ENCODE peak calls at places on chromosomes 1 and 21, in five cellular contexts. C is testis; W is tibial nerve; E is cardiac muscle cell; Y is CD8-positive, alpha-beta T cell. T is an unnamed sample.

GRCh38 chr1:91835087-91835521 is 50.8 kb downstream of the TGFBR3 start:
- DNase-seq in W (no peak), C (no peak), Y (no peak), E (no peak), T (no peak)

GRCh38 chr1:89022167-89022959 is at the start of gene GBP3:
- DNase-seq in Y (no peak), E (no peak), C (no peak), W (no peak), T (peak; percentile 11)

GRCh38 chr1:23019094-23019850 is at the start of gene KDM1A:
- DNase-seq in E (peak; percentile 99), C (peak; percentile 99), W (peak; percentile 94), Y (peak; percentile 98), T (peak; percentile 92)

GRCh38 chr1:204623365-204623893 is 62.1 kb downstream of the LRRN2 start:
- DNase-seq in E (peak; percentile 57), Y (no peak), W (no peak), C (no peak), T (peak; percentile 4)

GRCh38 chr1:112744019-112744578 is 29.0 kb upstream of the PPM1J start:
- DNase-seq in Y (no peak), W (no peak), E (peak; percentile 42), C (peak; percentile 58), T (no peak)

GRCh38 chr1:183588827-183589226 is 1.4 kb downstream of the NCF2 start:
- DNase-seq in W (no peak), E (no peak), Y (no peak), C (no peak), T (no peak)

GRCh38 chr1:171405391-171405714 is 80.0 kb upstream of the PRRC2C start:
- DNase-seq in Y (no peak), C (no peak), E (no peak), W (no peak), T (no peak)

GRCh38 chr1:93531193-93531592 is 83.3 kb downstream of the FNBP1L start:
- DNase-seq in E (no peak), W (no peak), Y (no peak), C (no peak), T (no peak)

GRCh38 chr1:204830671-204831585 is 39.7 kb upstream of the NFASC start:
- DNase-seq in C (no peak), W (no peak), Y (no peak), E (peak; percentile 18), T (no peak)

GRCh38 chr1:101769520-101769919 is 227.2 kb downstream of the OLFM3 start:
- DNase-seq in Y (no peak), W (no peak), C (no peak), E (peak; percentile 13), T (no peak)

GRCh38 chr1:35406103-35406502 is 137.6 kb downstream of the ZMYM4 start:
- DNase-seq in E (no peak), W (no peak), Y (no peak), C (no peak), T (no peak)

GRCh38 chr1:232704694-232705680 is 75.1 kb upstream of the SIPA1L2 start:
- DNase-seq in W (peak; percentile 71), Y (no peak), E (no peak), C (peak; percentile 43), T (peak; percentile 56)

GRCh38 chr21:32795802-32796489 is 24.4 kb upstream of the PAXBP1 start:
- DNase-seq in Y (no peak), W (no peak), C (no peak), E (no peak), T (no peak)

GRCh38 chr21:27382404-27382803 is 415.5 kb upstream of the ADAMTS5 start:
- DNase-seq in E (no peak), W (no peak), Y (no peak), C (no peak), T (no peak)

GRCh38 chr1:176950736-176951308 is 213.7 kb downstream of the ASTN1 start:
- DNase-seq in E (no peak), W (no peak), Y (no peak), C (no peak), T (no peak)

GRCh38 chr1:206925116-206925736 is 3.5 kb upstream of the FCMR start:
- DNase-seq in Y (peak; percentile 80), C (peak; percentile 57), W (peak; percentile 34), E (no peak), T (no peak)

GRCh38 chr21:42582422-42583149 is 68.9 kb downstream of the SLC37A1 start:
- DNase-seq in W (no peak), E (no peak), C (no peak), Y (no peak), T (no peak)

GRCh38 chr1:208083016-208083714 is 161.0 kb downstream of the PLXNA2 start:
- DNase-seq in E (no peak), C (no peak), Y (no peak), W (no peak), T (no peak)

GRCh38 chr1:232634086-232634485 is 4.2 kb upstream of the SIPA1L2 start:
- DNase-seq in Y (no peak), C (peak; percentile 18), E (no peak), W (peak; percentile 20), T (no peak)

GRCh38 chr1:26161408-26162219 is 2.7 kb downstream of the FAM110D start:
- DNase-seq in E (peak; percentile 84), Y (no peak), C (peak; percentile 69), W (no peak), T (no peak)

GRCh38 chr1:26602378-26602959 is 72.9 kb downstream of the RPS6KA1 start:
- DNase-seq in W (peak; percentile 96), E (peak; percentile 66), Y (no peak), C (peak; percentile 61), T (no peak)

GRCh38 chr1:207858806-207859205 is 52.1 kb downstream of the CD34 start:
- DNase-seq in E (no peak), W (no peak), Y (no peak), C (no peak), T (no peak)

GRCh38 chr1:58664881-58665280 is 35.0 kb downstream of the MYSM1 start:
- DNase-seq in W (no peak), E (no peak), Y (no peak), C (no peak), T (no peak)

GRCh38 chr1:217921126-217921900 is 290.2 kb downstream of the SPATA17 start:
- DNase-seq in W (no peak), Y (no peak), C (no peak), E (no peak), T (no peak)

DNA sequence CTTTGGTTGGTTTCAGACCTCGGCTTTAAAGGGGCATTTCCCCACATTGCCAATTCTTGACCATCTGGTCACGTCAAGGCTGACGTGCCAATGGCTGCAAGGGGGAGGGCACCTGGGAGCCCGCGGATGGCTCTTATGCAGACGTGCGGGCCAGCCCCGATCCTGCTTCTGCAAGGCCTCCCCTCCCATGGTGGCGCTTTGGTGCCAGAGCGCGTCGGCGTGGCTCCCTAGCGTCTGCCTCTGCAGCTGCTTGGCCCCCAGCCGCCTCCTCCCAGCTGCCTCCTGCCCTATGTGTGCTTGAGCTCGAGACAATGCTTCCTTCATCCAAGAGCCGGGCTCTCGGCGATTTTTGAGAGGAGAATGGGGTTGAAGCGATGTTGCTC is 29.1 kb downstream of the SKI start:
- DNase-seq in C (no peak), E (no peak), Y (no peak), W (no peak), T (no peak)
- TF ChIP-seq CTCF in C (no peak), E (no peak), Y (no peak), W (no peak), T (no peak)

DNA sequence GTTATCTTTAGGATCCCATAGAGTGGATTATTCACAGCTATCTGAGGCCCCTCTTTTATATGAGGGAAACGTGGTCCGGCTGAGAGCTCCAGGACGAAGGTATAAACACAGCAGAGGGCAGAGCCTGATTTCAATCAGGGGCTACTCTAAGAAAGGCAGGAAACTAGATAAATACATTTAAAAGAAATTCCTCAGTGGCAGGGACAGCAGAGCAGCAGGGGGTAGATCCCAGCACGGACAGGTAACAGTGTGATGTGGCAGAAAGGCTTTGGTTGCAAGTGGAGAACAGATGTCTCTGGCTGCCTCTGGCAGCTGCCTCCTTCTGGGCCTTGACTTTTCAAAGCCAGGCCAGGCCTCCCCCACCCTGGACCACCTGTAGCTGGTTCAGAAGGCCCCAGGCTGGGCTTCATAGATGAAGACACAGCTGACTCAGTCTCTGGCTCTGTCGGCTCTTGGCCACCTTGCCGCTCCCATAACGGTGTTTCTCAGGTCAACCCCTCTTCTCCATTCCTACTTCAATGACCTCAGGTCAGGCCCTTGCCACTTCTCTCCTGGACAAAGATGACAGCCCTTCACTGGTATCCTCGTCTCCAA is 43.8 kb downstream of the FAM78B start:
- DNase-seq in Y (no peak), E (no peak), W (no peak), C (no peak), T (no peak)
- H3K27me3 ChIP-seq in Y (no peaks in the 10 kb centered on the region), E (no peaks in the 10 kb centered on the region), W (no peaks in the 10 kb centered on the region), C (no peaks in the 10 kb centered on the region), T (no peaks in the 10 kb centered on the region)

GRCh38 chr1:85585845-85586244 is 5.3 kb downstream of the CCN1 start:
- DNase-seq in W (peak; percentile 44), Y (no peak), C (no peak), E (no peak), T (peak; percentile 49)

GRCh38 chr1:85583355-85584263 is 3.0 kb downstream of the CCN1 start:
- DNase-seq in Y (no peak), W (no peak), E (no peak), C (no peak), T (no peak)

GRCh38 chr1:85584923-85585322 is 4.4 kb downstream of the CCN1 start:
- DNase-seq in E (no peak), C (no peak), W (no peak), Y (no peak), T (peak; percentile 59)

GRCh38 chr1:85582687-85583354 is 2.3 kb downstream of the CCN1 start:
- DNase-seq in E (no peak), W (no peak), C (no peak), Y (no peak), T (no peak)

DNA sequence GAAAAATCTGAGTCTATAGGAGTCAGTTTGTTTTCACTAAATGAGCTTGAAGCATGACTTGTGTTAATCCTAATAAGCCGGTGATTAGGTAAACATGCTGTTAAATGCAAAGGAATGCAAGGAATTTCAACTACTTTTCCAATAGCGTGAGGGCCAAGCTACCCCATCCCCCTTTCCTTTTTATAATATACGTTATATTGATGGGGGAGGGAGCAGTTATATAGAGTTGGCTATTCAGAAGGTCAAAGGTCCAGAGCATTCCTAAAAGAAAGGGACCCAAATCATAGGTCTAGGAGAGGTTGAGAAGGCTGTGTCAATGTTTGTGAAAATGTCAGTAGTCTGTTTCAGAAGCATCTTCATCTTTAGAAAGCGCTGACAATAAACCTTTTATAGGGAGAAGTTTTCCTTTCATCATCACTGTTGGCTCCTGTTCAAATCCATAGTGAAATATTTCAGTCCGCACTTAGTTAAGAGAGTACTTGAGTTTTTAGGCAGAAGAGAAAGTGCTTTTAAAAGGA is 3.8 kb downstream of the CCN1 start:
- DNase-seq in W (no peak), Y (no peak), E (peak; percentile 62), C (no peak), T (peak; percentile 86)
- H3K4me3 ChIP-seq in W (no peak overlapping the region), Y (no peak overlapping the region), E (no peak overlapping the region), C (no peak overlapping the region), T (peak overlapping the region; percentile 93)

DNA sequence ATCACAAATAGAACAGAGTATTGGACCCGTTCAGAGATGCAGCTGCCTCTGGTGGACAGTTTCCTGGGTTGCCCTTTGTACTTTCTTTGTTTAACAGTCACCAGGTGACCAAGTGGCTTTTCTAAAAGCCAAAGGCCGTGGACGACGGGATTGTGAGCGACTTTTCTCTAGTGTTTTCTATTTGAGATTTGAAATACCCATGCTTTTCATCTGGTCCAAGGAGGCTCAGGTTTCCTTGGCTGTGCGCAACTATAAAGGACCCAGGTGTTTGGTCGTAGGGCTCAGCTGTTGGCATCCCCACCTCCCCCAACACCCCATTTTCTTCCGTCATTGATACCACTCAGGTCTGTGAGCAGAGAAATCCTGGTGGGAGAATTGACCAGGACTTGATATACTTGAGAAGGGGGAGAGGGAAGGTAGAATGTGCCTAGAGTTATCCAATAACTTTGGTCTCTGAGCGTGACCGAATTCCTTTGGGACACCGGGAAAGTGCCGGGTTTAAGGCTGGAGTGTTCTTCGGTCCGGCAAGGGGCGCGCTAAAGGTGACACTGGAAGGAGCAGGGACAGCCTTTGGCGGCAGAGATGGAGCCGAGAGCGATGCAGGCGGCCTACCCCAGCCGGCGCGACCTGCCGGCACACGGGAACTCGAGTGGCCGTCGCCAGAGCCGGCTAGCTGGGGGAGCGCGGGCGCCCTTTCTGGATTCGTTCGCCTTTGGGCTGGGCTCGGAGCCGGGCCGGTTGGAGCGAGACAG is 83.4 kb upstream of the BMP8A start:
- DNase-seq in C (no peak), Y (no peak), E (no peak), W (no peak), T (no peak)
- TF ChIP-seq CTCF in C (no peak), Y (no peak), E (no peak), W (no peak), T (no peak)